ENCODE peak calls at places on chromosomes 5 and 9, in nine cellular contexts. One of them, this sample, is unnamed.

GRCh38 chr5:444226-444625 is 1.2 kb downstream of the EXOC3 start:
- DNase-seq in foreskin fibroblast: no peak
- DNase-seq in HFFc6: no peak
- DNase-seq in heart right ventricle: no peak
- DNase-seq in A549: no peak
- DNase-seq in H9: no peak
- DNase-seq in GM12865: no peak
- DNase-seq in progenitor cell of endocrine pancreas: no peak
- DNase-seq in esophagus muscularis mucosa: no peak
- DNase-seq in this sample: no peak

GRCh38 chr5:402615-403359 is 40.2 kb upstream of the EXOC3 start:
- DNase-seq in foreskin fibroblast: no peak
- DNase-seq in HFFc6: no peak
- DNase-seq in heart right ventricle: no peak
- DNase-seq in A549: no peak
- DNase-seq in H9: no peak
- DNase-seq in GM12865: peak
- DNase-seq in progenitor cell of endocrine pancreas: no peak
- DNase-seq in esophagus muscularis mucosa: peak
- DNase-seq in this sample: no peak

GRCh38 chr5:544675-545330 is 20.6 kb upstream of the SLC9A3 start:
- DNase-seq in foreskin fibroblast: no peak
- DNase-seq in HFFc6: no peak
- DNase-seq in heart right ventricle: no peak
- DNase-seq in A549: peak
- DNase-seq in H9: no peak
- DNase-seq in GM12865: no peak
- DNase-seq in progenitor cell of endocrine pancreas: no peak
- DNase-seq in esophagus muscularis mucosa: no peak
- DNase-seq in this sample: peak

GRCh38 chr5:59660737-59661136 is 232.8 kb downstream of the PDE4D start:
- DNase-seq in foreskin fibroblast: peak
- DNase-seq in HFFc6: peak
- DNase-seq in heart right ventricle: no peak
- DNase-seq in A549: peak
- DNase-seq in H9: no peak
- DNase-seq in GM12865: peak
- DNase-seq in progenitor cell of endocrine pancreas: no peak
- DNase-seq in esophagus muscularis mucosa: no peak
- DNase-seq in this sample: no peak

GRCh38 chr5:154095819-154096380 is 57.1 kb downstream of the MFAP3 start:
- DNase-seq in foreskin fibroblast: no peak
- DNase-seq in HFFc6: no peak
- DNase-seq in heart right ventricle: no peak
- DNase-seq in A549: no peak
- DNase-seq in H9: no peak
- DNase-seq in GM12865: no peak
- DNase-seq in progenitor cell of endocrine pancreas: no peak
- DNase-seq in esophagus muscularis mucosa: no peak
- DNase-seq in this sample: no peak

GRCh38 chr9:110975278-110975677 is 63.0 kb downstream of the LPAR1 start:
- DNase-seq in foreskin fibroblast: no peak
- DNase-seq in HFFc6: no peak
- DNase-seq in heart right ventricle: no peak
- DNase-seq in A549: no peak
- DNase-seq in H9: no peak
- DNase-seq in GM12865: peak
- DNase-seq in progenitor cell of endocrine pancreas: no peak
- DNase-seq in esophagus muscularis mucosa: no peak
- DNase-seq in this sample: no peak

GRCh38 chr5:173557123-173557903 is 59.1 kb downstream of the BOD1 start:
- DNase-seq in foreskin fibroblast: no peak
- DNase-seq in HFFc6: no peak
- DNase-seq in heart right ventricle: no peak
- DNase-seq in A549: no peak
- DNase-seq in H9: no peak
- DNase-seq in GM12865: no peak
- DNase-seq in progenitor cell of endocrine pancreas: no peak
- DNase-seq in esophagus muscularis mucosa: no peak
- DNase-seq in this sample: no peak

GRCh38 chr9:28598396-28598795 is 1025.1 kb upstream of the C9orf72 start:
- DNase-seq in foreskin fibroblast: no peak
- DNase-seq in HFFc6: no peak
- DNase-seq in heart right ventricle: no peak
- DNase-seq in A549: no peak
- DNase-seq in H9: peak
- DNase-seq in GM12865: no peak
- DNase-seq in progenitor cell of endocrine pancreas: no peak
- DNase-seq in esophagus muscularis mucosa: no peak
- DNase-seq in this sample: no peak

GRCh38 chr5:137619191-137619870 is 116.6 kb downstream of the KLHL3 start:
- DNase-seq in foreskin fibroblast: peak
- DNase-seq in HFFc6: peak
- DNase-seq in heart right ventricle: peak
- DNase-seq in A549: no peak
- DNase-seq in H9: no peak
- DNase-seq in GM12865: no peak
- DNase-seq in progenitor cell of endocrine pancreas: no peak
- DNase-seq in esophagus muscularis mucosa: no peak
- DNase-seq in this sample: no peak

GRCh38 chr5:125342938-125343401 is 596.5 kb upstream of the ZNF608 start:
- DNase-seq in foreskin fibroblast: peak
- DNase-seq in HFFc6: peak
- DNase-seq in heart right ventricle: no peak
- DNase-seq in A549: no peak
- DNase-seq in H9: no peak
- DNase-seq in GM12865: no peak
- DNase-seq in progenitor cell of endocrine pancreas: no peak
- DNase-seq in esophagus muscularis mucosa: no peak
- DNase-seq in this sample: no peak

GRCh38 chr5:2355859-2356258 is 395.6 kb downstream of the IRX2 start:
- DNase-seq in foreskin fibroblast: no peak
- DNase-seq in HFFc6: no peak
- DNase-seq in heart right ventricle: no peak
- DNase-seq in A549: no peak
- DNase-seq in H9: no peak
- DNase-seq in GM12865: no peak
- DNase-seq in progenitor cell of endocrine pancreas: no peak
- DNase-seq in esophagus muscularis mucosa: no peak
- DNase-seq in this sample: no peak

DNA sequence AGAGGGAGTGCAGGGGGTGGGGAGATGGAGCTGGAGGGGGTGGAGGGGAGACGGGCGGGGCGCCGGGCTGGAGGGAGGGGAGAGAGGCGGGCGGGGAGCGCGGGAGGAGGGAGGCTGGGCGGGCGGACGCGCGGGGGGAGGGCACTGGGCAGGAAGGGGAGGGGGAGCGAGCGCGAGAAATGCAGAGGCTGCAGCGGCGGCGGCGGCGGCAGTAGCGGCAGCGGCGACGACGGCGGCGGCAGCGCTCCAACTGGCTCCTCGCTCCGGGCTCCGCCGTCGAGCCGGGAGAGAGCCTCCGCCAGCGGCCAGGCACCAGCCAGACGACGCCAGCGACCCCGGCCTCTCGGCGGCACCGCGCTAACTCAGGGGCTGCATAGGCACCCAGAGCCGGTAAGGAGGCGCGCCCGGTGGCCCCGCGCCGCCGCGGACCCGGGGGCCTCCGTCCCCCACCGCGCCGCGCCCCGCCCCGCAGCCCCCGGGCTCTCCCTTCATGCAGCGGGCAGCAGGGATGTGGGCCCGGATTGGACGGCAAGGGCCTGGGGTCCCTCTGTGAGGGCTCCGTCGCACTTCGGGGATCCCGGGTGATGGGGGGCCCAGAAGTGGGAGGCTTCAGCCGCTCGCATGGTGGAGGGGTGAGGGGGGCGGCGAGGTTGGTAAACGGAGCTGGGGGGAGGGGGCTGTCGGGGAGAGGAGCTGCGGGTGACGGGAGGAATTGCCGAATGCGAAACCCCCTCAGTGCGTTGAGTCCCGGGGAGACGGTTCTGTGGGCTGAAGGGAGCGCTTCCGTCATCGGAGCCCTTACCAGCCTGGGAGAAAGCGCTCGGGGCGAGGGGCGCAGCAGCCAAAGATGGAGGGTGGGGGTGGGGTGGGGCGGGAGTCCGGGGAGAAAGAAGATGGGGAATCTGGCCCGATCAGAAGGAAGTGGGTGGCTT is at the start of gene BASP1:
- DNase-seq in foreskin fibroblast: peak
- DNase-seq in HFFc6: peak
- DNase-seq in heart right ventricle: peak
- DNase-seq in A549: peak
- DNase-seq in H9: peak
- DNase-seq in GM12865: peak
- DNase-seq in progenitor cell of endocrine pancreas: peak
- DNase-seq in esophagus muscularis mucosa: no peak
- DNase-seq in this sample: peak
- TF ChIP-seq CTCF in foreskin fibroblast: no peak
- TF ChIP-seq CTCF in HFFc6: no peak
- TF ChIP-seq CTCF in heart right ventricle: no peak
- TF ChIP-seq CTCF in A549: no peak
- TF ChIP-seq CTCF in H9: no peak
- TF ChIP-seq CTCF in GM12865: no peak
- TF ChIP-seq CTCF in progenitor cell of endocrine pancreas: no peak
- TF ChIP-seq CTCF in esophagus muscularis mucosa: no peak
- TF ChIP-seq CTCF in this sample: no peak

GRCh38 chr9:79129865-79130480 is 441.8 kb upstream of the TLE4 start:
- DNase-seq in foreskin fibroblast: peak
- DNase-seq in HFFc6: peak
- DNase-seq in heart right ventricle: peak
- DNase-seq in A549: peak
- DNase-seq in H9: no peak
- DNase-seq in GM12865: peak
- DNase-seq in progenitor cell of endocrine pancreas: peak
- DNase-seq in esophagus muscularis mucosa: no peak
- DNase-seq in this sample: no peak

GRCh38 chr9:79131375-79131774 is 440.4 kb upstream of the TLE4 start:
- DNase-seq in foreskin fibroblast: no peak
- DNase-seq in HFFc6: no peak
- DNase-seq in heart right ventricle: no peak
- DNase-seq in A549: no peak
- DNase-seq in H9: no peak
- DNase-seq in GM12865: no peak
- DNase-seq in progenitor cell of endocrine pancreas: no peak
- DNase-seq in esophagus muscularis mucosa: no peak
- DNase-seq in this sample: no peak

GRCh38 chr9:79131876-79132377 is 439.8 kb upstream of the TLE4 start:
- DNase-seq in foreskin fibroblast: no peak
- DNase-seq in HFFc6: no peak
- DNase-seq in heart right ventricle: no peak
- DNase-seq in A549: no peak
- DNase-seq in H9: peak
- DNase-seq in GM12865: no peak
- DNase-seq in progenitor cell of endocrine pancreas: no peak
- DNase-seq in esophagus muscularis mucosa: no peak
- DNase-seq in this sample: no peak

DNA sequence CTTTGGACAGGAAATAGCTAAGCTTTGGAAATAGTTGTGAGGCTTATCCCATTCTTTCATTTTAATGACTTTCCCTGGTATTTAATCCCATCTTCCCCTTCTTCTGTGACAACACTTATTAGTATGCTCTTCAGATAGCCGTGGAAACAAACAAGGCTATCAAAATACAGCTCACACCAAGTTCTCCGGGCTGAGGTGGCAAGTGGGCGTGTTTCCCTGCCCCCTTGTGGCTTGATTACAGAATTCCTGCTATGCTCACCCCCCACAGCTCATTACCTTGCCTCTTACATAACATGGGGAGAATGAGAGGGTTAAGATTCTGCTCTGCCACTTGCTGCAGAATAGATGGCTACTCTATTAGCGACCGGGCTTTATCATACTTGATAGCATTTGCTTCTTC is 437.1 kb upstream of the TLE4 start:
- DNase-seq in foreskin fibroblast: peak
- DNase-seq in HFFc6: peak
- DNase-seq in heart right ventricle: no peak
- DNase-seq in A549: peak
- DNase-seq in H9: peak
- DNase-seq in GM12865: peak
- DNase-seq in progenitor cell of endocrine pancreas: no peak
- DNase-seq in esophagus muscularis mucosa: no peak
- DNase-seq in this sample: no peak
- TF ChIP-seq CTCF in foreskin fibroblast: peak
- TF ChIP-seq CTCF in HFFc6: peak
- TF ChIP-seq CTCF in heart right ventricle: no peak
- TF ChIP-seq CTCF in A549: no peak
- TF ChIP-seq CTCF in H9: peak
- TF ChIP-seq CTCF in GM12865: no peak
- TF ChIP-seq CTCF in progenitor cell of endocrine pancreas: peak
- TF ChIP-seq CTCF in esophagus muscularis mucosa: no peak
- TF ChIP-seq CTCF in this sample: no peak

DNA sequence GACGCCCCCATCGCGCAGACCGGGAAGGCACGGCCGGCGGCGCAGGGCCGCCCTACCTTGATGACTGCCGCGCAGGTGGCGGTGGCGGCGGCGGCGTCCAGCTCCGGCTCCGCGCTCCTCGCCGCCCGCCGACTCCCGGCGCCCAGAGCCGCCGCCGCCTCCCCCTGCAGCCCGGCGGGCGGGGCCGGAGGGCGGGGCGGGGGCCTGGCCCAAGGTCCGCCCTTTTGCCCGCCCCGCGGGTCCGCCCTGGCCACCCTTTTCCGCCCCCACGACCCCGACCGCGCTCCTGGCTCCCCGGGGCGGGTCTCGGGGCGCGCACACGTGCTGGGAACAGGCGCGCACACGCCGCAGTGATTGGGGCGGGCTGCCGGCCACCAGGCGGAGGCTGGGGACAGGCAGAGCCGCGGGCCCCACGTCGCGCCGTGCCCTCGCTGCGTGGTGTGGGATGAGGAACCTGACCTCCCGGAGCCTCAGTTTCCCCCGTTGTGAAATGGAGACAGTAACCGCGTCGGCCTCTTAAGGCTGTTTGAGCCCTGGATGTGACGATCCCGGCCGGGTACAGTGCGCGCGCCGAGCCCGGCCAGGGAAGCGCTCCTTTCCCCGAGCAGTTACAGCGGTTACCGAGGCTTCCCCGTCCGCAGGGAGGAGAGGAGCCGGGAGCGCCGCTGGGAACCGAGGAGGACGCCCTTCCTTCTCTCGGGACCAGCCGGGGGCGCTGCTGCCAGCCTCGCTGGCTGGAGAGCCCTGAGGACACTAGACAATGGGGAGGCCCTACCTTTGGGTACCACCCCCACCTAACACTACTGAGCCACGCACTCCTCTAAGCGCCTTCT is at the start of gene CORO2A:
- DNase-seq in foreskin fibroblast: peak
- DNase-seq in HFFc6: peak
- DNase-seq in heart right ventricle: peak
- DNase-seq in A549: peak
- DNase-seq in H9: peak
- DNase-seq in GM12865: peak
- DNase-seq in progenitor cell of endocrine pancreas: peak
- DNase-seq in esophagus muscularis mucosa: no peak
- DNase-seq in this sample: no peak
- TF ChIP-seq CTCF in foreskin fibroblast: peak
- TF ChIP-seq CTCF in HFFc6: peak
- TF ChIP-seq CTCF in heart right ventricle: peak
- TF ChIP-seq CTCF in A549: peak
- TF ChIP-seq CTCF in H9: peak
- TF ChIP-seq CTCF in GM12865: peak
- TF ChIP-seq CTCF in progenitor cell of endocrine pancreas: peak
- TF ChIP-seq CTCF in esophagus muscularis mucosa: peak
- TF ChIP-seq CTCF in this sample: peak

GRCh38 chr5:127562252-127562651 is 44.8 kb downstream of the PRRC1 start:
- DNase-seq in foreskin fibroblast: peak
- DNase-seq in HFFc6: no peak
- DNase-seq in heart right ventricle: no peak
- DNase-seq in A549: peak
- DNase-seq in H9: peak
- DNase-seq in GM12865: peak
- DNase-seq in progenitor cell of endocrine pancreas: no peak
- DNase-seq in esophagus muscularis mucosa: no peak
- DNase-seq in this sample: no peak
- TF ChIP-seq CTCF in foreskin fibroblast: no peak
- TF ChIP-seq CTCF in HFFc6: peak
- TF ChIP-seq CTCF in heart right ventricle: peak
- TF ChIP-seq CTCF in A549: peak
- TF ChIP-seq CTCF in H9: peak
- TF ChIP-seq CTCF in GM12865: peak
- TF ChIP-seq CTCF in progenitor cell of endocrine pancreas: peak
- TF ChIP-seq CTCF in esophagus muscularis mucosa: peak
- TF ChIP-seq CTCF in this sample: peak

This sample was measured in CD14-positive monocyte.